ENCODE peak calls at places on chromosomes 12 and 14, in five cellular contexts. B is GM12865; X is CD4-positive, alpha-beta T cell; G is GM10248; Q is BJ. P is an unnamed sample.
A peak's percentile ranks its signal among the peaks of the same experiment; 100 is the strongest.

GRCh38 chr12:80677994-80678393 is 29.4 kb upstream of the MYF6 start:
- DNase-seq in G (no peak), X (no peak), B (no peak), Q (no peak), P (no peak)

GRCh38 chr12:27303139-27304111 is 29.2 kb upstream of the BMAL2 start:
- DNase-seq in Q (no peak), G (no peak), B (no peak), X (no peak), P (no peak)

GRCh38 chr12:86712425-86712843 is 456.2 kb upstream of the MGAT4C start:
- DNase-seq in Q (peak; percentile 97), B (no peak), X (no peak), G (no peak), P (peak; percentile 92)

GRCh38 chr14:95222151-95222631 is 64.9 kb upstream of the DICER1 start:
- DNase-seq in G (no peak), Q (no peak), X (no peak), B (no peak), P (no peak)

GRCh38 chr12:104163631-104164030 is 25.6 kb upstream of the NFYB start:
- DNase-seq in B (no peak), Q (no peak), X (no peak), G (no peak), P (no peak)

GRCh38 chr12:41967668-41968649 is 176.7 kb downstream of the GXYLT1 start:
- DNase-seq in Q (no peak), B (no peak), X (no peak), G (no peak), P (no peak)

GRCh38 chr12:1937481-1938224 is 19.2 kb upstream of the CACNA2D4 start:
- DNase-seq in B (no peak), G (no peak), X (no peak), Q (no peak), P (no peak)

GRCh38 chr14:21308132-21308478 is 28.2 kb downstream of the RPGRIP1 start:
- DNase-seq in Q (no peak), X (no peak), B (peak; percentile 44), G (no peak), P (no peak)

GRCh38 chr14:56972948-56973347 is 162.7 kb upstream of the OTX2 start:
- DNase-seq in G (no peak), Q (no peak), B (no peak), X (no peak), P (no peak)

GRCh38 chr12:104226672-104227071 is 11.1 kb downstream of the TXNRD1 start:
- DNase-seq in B (no peak), Q (no peak), G (no peak), X (no peak), P (peak; percentile 49)

GRCh38 chr12:112761366-112761986 is 30.1 kb upstream of the RPH3A start:
- DNase-seq in G (no peak), Q (no peak), X (no peak), B (no peak), P (no peak)

GRCh38 chr12:16385779-16386646 is 38.6 kb downstream of the MGST1 start:
- DNase-seq in G (peak; percentile 28), B (peak; percentile 10), Q (peak; percentile 5), X (no peak), P (peak; percentile 3)
- TF ChIP-seq CTCF in G (no peak), B (peak; percentile 20), Q (peak; percentile 49), X (no peak), P (peak; percentile 28)

DNA sequence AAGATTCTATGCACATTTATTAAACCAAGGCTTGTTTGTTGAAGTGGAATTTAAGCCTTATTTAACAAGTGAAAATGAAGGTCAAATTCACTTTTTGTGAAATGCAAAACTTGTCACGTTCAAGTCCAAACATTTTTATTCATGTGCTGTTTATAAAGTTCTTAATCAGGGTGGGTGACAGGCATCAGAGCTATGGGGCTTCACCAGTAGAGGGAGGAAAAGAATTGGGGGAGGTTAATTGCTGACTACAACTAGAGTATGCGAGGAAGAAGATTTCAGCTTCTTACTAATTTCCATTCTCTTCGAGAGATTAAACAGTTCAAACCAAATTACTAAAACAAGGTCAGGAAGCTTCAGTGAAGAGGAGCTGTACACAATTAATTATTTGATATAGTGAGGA is 9.7 kb downstream of the MOK start:
- DNase-seq in Q (no peak), B (no peak), G (no peak), X (no peak), P (no peak)
- TF ChIP-seq CTCF in Q (peak; percentile 45), B (no peak), G (no peak), X (no peak), P (peak; percentile 47)

DNA sequence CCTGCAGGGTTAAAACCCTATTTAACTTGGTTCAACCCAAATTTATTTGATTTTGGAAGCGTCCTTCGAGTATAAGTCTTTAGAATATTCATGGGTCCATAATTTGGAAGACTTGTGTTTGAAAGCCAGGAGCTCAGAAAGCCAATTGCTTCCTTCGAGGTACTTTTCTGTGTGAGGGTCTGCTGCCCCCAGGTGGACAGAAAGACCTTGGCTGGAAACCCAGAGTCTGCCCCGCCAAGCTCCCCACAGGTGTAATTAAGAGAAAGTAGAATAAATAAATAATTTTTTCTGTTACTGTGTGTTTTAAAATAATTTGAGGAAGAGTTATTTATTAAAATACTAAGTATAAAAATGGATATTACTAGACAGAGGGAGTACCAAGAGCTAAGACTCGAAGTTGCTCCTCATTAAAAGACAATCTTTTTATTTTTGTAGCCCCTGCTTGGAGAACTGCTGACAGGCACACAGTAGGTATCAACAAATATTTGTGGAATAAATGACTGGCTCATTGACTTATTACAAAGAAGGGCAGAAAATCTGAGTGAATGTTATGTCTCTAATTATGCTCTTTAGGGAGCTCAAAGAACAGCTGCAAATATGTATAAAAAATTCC is 105.8 kb downstream of the PAH start:
- DNase-seq in Q (no peak), G (peak; percentile 25), B (peak; percentile 53), X (no peak), P (no peak)
- TF ChIP-seq CTCF in Q (peak; percentile 53), G (peak; percentile 61), B (peak; percentile 53), X (no peak), P (no peak)

GRCh38 chr14:104792945-104793702 is 2.4 kb downstream of the AKT1 start:
- DNase-seq in B (no peak), X (no peak), Q (no peak), G (no peak), P (no peak)
- TF ChIP-seq CTCF in B (no peak), X (no peak), Q (no peak), G (no peak), P (no peak)

GRCh38 chr12:114215766-114216165 is 190.2 kb downstream of the TBX5 start:
- DNase-seq in Q (no peak), B (no peak), G (no peak), X (no peak), P (no peak)

GRCh38 chr12:114218136-114218535 is 187.8 kb downstream of the TBX5 start:
- DNase-seq in G (no peak), B (no peak), Q (no peak), X (no peak), P (no peak)

GRCh38 chr12:114209852-114210251 is 196.1 kb downstream of the TBX5 start:
- DNase-seq in Q (no peak), G (no peak), B (no peak), X (no peak), P (no peak)

DNA sequence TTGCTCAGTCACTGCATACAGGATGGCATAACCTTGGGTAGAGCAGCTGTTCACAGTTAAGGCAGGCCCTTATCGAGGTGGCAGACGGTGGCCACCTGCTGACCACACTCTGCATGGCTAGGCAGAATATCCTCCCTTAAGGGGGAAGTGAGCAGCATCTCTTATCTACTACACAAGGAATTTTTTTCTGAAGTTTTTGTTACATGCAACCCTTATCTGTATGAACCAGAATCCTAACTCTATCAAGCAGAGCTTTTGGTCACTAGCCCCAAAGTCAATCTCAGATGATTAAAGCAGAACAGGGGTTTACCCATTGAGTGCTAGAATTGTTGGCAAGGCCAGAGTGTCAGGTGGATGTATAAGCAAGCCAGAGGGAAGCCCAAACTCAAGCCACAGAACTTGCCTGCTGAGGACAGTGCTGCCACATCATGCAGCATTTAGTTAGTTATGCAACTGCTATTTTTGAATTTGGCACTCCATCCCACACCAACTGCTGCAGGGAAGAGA is 192.8 kb downstream of the TBX5 start:
- DNase-seq in X (no peak), B (no peak), Q (no peak), G (no peak), P (no peak)
- TF ChIP-seq CTCF in X (no peak), B (no peak), Q (no peak), G (no peak), P (no peak)

DNA sequence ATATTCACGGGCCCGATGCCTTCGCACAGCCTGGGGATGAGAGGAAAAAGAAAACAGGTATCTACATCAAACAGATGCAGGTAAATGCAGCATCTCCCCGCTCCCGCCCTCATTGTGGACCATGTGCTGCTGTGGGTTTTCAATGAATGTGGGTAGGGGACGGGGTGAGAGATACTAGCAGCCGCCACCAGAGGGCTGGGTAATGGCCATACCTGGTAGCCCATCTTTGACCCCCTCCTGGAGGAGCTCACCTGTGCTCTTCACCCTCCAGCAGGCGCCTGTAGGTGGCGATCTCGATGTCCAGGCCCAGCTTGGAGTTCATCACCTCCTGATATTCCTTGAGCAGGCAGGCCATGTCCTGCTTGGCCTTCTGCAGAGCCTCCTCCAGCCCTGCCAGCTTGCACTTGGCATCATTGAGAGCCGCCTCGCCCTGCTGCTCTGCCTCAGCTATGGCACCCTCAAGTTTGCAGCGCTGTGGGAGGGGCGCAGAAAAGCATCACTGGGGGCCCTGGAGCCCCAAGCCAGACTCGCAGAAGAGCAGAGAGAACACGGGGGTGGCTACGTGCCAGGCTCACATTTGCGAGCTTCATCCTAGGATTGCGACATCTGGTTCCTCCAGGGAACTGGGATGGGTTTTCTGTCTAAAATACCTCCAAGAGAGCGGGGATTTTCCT is 10.2 kb downstream of the KRT82 start:
- DNase-seq in B (peak; percentile 11), G (no peak), Q (no peak), X (no peak), P (no peak)
- TF ChIP-seq CTCF in B (peak; percentile 22), G (no peak), Q (peak; percentile 34), X (no peak), P (peak; percentile 12)

GRCh38 chr14:67137744-67138371 is 51.4 kb upstream of the GARIN2 start:
- DNase-seq in X (no peak), G (peak; percentile 25), B (peak; percentile 25), Q (no peak), P (no peak)
- TF ChIP-seq CTCF in X (peak; percentile 19), G (peak; percentile 10), B (peak; percentile 41), Q (peak; percentile 53), P (peak; percentile 57)